ENCODE peak calls at places on chromosomes 16 and 17, in five cellular contexts. Z is ovary, G is IMR-90, K is frontal cortex, C is LoVo. A is an unnamed sample.

GRCh38 chr16:89089142-89089541 is 4.5 kb upstream of the ACSF3 start:
- DNase-seq in K (no peak), Z (no peak), C (no peak), G (no peak), A (no peak)

GRCh38 chr17:78438271-78438691 is 59.8 kb downstream of the PGS1 start:
- DNase-seq in C (no peak), Z (no peak), K (no peak), G (no peak), A (no peak)

GRCh38 chr17:71422968-71423367 is 697.9 kb upstream of the SOX9 start:
- DNase-seq in K (no peak), C (no peak), G (no peak), Z (no peak), A (no peak)

GRCh38 chr16:30882429-30883310 is 11.2 kb downstream of the BCL7C start:
- DNase-seq in Z (no peak), K (no peak), C (no peak), G (no peak), A (no peak)

GRCh38 chr17:20206591-20206990 is 197.4 kb downstream of the SPECC1 start:
- DNase-seq in K (no peak), C (no peak), G (peak), Z (no peak), A (no peak)

GRCh38 chr16:11204513-11205047 is 51.4 kb downstream of the SOCS1 start:
- DNase-seq in G (no peak), K (no peak), Z (no peak), C (no peak), A (no peak)

GRCh38 chr16:4803479-4804243 is 1.2 kb upstream of the ROGDI start:
- DNase-seq in C (no peak), G (no peak), K (no peak), Z (no peak), A (no peak)

GRCh38 chr17:19771971-19772630 is 24.0 kb upstream of the ALDH3A1 start:
- DNase-seq in K (no peak), C (no peak), G (no peak), Z (no peak), A (no peak)

A was measured in HCT116.